ENCODE peak calls at places on chromosomes 5 and 9, in four cellular contexts. J is ovary, K is cardiac muscle cell, X is fibroblast of lung. W is an unnamed sample.
A peak's percentile ranks its signal among the peaks of the same experiment; 100 is the strongest.

GRCh38 chr5:36417668-36418067 is 116.0 kb upstream of the RANBP3L start:
- DNase-seq in J (no peak), K (peak; percentile 39), X (no peak), W (no peak)

GRCh38 chr9:108080285-108080684 is 590.7 kb upstream of the KLF4 start:
- DNase-seq in J (no peak), K (no peak), X (no peak), W (no peak)

GRCh38 chr5:36777105-36777757 is 99.3 kb upstream of the NIPBL start:
- DNase-seq in J (peak; percentile 32), K (peak; percentile 57), X (peak; percentile 38), W (peak; percentile 18)

GRCh38 chr9:7549261-7549660 is 250.3 kb downstream of the DMAC1 start:
- DNase-seq in J (no peak), K (peak; percentile 72), X (peak; percentile 14), W (no peak)

GRCh38 chr5:134582281-134582680 is 50.3 kb downstream of the SAR1B start:
- DNase-seq in J (no peak), K (no peak), X (no peak), W (no peak)

GRCh38 chr9:79809477-79809876 is 237.7 kb downstream of the TLE4 start:
- DNase-seq in J (no peak), K (no peak), X (peak; percentile 6), W (no peak)

GRCh38 chr5:28344803-28345433 is 1306.5 kb upstream of the CDH9 start:
- DNase-seq in J (no peak), K (peak; percentile 78), X (no peak), W (peak; percentile 19)

GRCh38 chr5:16577677-16578076 is 39.1 kb downstream of the RETREG1 start:
- DNase-seq in J (no peak), K (no peak), X (no peak), W (no peak)

GRCh38 chr5:177967221-177967887 is 28.7 kb downstream of the PROP1 start:
- DNase-seq in J (no peak), K (no peak), X (no peak), W (no peak)

GRCh38 chr5:13917061-13917460 is 27.4 kb downstream of the DNAH5 start:
- DNase-seq in J (no peak), K (no peak), X (no peak), W (no peak)

GRCh38 chr5:89208392-89208791 is 325.4 kb upstream of the MEF2C start:
- DNase-seq in J (no peak), K (no peak), X (no peak), W (no peak)

GRCh38 chr9:78437721-78438610 is 141.0 kb downstream of the PSAT1 start:
- DNase-seq in J (no peak), K (no peak), X (no peak), W (no peak)

GRCh38 chr5:173847102-173847501 is 41.0 kb upstream of the CPEB4 start:
- DNase-seq in J (no peak), K (no peak), X (no peak), W (no peak)

GRCh38 chr5:142409253-142409594 is 84.4 kb upstream of the SPRY4 start:
- DNase-seq in J (no peak), K (no peak), X (no peak), W (no peak)

GRCh38 chr5:144183254-144183889 is 12.7 kb downstream of the KCTD16 start:
- DNase-seq in J (no peak), K (peak; percentile 36), X (peak; percentile 66), W (peak; percentile 28)

GRCh38 chr5:173458819-173459218 is 130.6 kb upstream of the STC2 start:
- DNase-seq in J (no peak), K (no peak), X (peak; percentile 85), W (no peak)

GRCh38 chr9:98182069-98182820 is 10.2 kb downstream of the CORO2A start:
- DNase-seq in J (no peak), K (no peak), X (no peak), W (no peak)

GRCh38 chr9:31028137-31028536 is 1356.3 kb upstream of the ACO1 start:
- DNase-seq in J (no peak), K (no peak), X (no peak), W (no peak)

GRCh38 chr9:88258012-88258411 is 119.7 kb upstream of the SPATA31C2 start:
- DNase-seq in J (peak; percentile 31), K (peak; percentile 17), X (peak; percentile 66), W (no peak)

DNA sequence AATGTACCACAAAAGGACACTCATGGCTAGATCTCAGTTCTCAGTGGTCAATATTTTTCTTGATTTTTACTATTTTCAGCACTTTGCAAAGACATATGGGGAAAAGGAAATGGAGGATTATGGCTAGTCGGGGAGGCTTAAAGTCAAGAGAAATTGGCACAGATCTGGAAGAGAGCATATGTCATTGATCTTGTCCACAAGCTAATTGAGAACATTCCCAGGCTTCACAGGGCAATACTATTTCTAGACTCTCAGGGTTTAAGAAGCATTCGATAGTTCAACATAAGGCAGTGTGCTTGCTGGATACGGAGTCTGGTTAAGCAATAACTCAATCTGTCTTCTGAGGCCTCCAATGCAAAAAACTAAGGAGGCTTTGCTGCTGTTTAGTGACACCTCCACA is 285.8 kb downstream of the ZNF608 start:
- DNase-seq in J (no peak), K (no peak), X (no peak), W (no peak)
- H3K27ac ChIP-seq in J (no peak overlapping the region), K (no peak overlapping the region), X (no peak overlapping the region), W (no peak overlapping the region)

GRCh38 chr5:176889321-176890280 is 9.5 kb downstream of the HK3 start:
- DNase-seq in J (no peak), K (no peak), X (no peak), W (no peak)

GRCh38 chr5:176888016-176888864 is 10.9 kb downstream of the HK3 start:
- DNase-seq in J (no peak), K (no peak), X (no peak), W (no peak)

GRCh38 chr5:176890455-176891330 is 8.5 kb downstream of the HK3 start:
- DNase-seq in J (no peak), K (no peak), X (no peak), W (no peak)

GRCh38 chr5:176887252-176887849 is 11.8 kb downstream of the HK3 start:
- DNase-seq in J (no peak), K (no peak), X (no peak), W (no peak)

DNA sequence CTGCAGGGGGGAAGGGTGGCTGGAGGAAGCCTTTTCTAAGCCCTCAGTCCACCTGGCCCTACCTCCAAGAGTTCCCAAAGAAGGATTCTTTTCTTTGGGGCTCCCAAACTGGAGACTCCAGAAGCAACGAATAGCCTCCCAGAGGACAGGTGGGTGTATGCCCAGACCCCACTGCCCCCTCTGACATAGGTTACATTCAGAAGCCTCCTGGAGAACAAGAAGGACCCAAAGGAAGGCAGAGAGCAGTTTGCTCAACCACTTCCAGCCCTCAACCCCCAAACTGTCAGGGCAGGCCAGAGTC is 10.3 kb downstream of the HK3 start:
- DNase-seq in J (no peak), K (no peak), X (no peak), W (no peak)
- TF ChIP-seq CTCF in J (no peak), K (no peak), X (no peak), W (no peak)

GRCh38 chr5:119131530-119132313 is 60.8 kb downstream of the DMXL1 start:
- DNase-seq in J (no peak), K (no peak), X (no peak), W (no peak)
- H3K27ac ChIP-seq in J (no peak overlapping the region), K (no peak overlapping the region), X (no peak overlapping the region), W (no peak overlapping the region)

GRCh38 chr5:61289241-61289640 is 42.8 kb upstream of the ZSWIM6 start:
- DNase-seq in J (no peak), K (no peak), X (no peak), W (no peak)
- TF ChIP-seq CTCF in J (no peak), K (no peak), X (no peak), W (no peak)

DNA sequence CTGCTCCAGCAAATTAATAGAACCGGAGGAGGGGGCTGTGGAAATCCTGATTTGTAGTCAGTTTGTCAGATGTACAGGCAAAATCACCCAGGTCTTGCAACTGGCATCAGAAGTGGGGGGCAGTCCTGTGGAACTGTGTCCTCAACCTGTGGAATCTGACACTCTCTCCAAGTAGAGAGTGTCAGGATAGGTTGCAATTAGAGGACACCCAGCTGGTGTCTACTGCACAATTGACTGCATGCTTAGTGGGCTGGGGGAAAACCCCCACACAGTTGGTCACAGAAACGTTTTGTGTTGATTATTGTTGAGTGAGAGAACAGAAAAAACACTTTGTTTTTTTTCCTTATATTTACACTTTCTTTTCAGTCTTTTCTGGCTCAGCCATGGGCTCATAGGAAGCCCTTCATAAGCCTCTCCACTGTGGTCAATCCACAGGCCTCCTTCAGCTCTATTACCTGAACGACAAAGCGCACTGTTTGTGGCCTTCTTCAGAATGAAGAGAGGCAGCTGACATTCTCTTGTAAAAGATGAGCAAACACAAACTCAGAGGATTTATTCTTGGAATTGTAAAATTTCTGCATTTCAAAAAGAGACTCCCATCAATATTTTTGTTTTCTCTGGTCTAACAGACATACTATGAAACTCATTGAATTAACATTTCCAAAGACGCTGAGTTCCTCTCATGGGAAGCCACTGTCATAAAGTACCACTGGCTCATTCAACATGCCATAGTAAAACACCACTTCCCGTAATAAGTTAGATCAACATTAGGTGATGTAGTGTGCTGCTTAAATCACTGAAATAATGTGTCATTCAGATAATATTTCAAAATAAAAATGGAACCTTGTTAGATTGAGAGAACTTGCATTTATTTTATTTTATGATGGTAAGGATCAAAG is 348.9 kb upstream of the RFX3 start:
- DNase-seq in J (no peak), K (no peak), X (no peak), W (no peak)
- H3K27ac ChIP-seq in J (no peak overlapping the region), K (no peak overlapping the region), X (no peak overlapping the region), W (no peak overlapping the region)

DNA sequence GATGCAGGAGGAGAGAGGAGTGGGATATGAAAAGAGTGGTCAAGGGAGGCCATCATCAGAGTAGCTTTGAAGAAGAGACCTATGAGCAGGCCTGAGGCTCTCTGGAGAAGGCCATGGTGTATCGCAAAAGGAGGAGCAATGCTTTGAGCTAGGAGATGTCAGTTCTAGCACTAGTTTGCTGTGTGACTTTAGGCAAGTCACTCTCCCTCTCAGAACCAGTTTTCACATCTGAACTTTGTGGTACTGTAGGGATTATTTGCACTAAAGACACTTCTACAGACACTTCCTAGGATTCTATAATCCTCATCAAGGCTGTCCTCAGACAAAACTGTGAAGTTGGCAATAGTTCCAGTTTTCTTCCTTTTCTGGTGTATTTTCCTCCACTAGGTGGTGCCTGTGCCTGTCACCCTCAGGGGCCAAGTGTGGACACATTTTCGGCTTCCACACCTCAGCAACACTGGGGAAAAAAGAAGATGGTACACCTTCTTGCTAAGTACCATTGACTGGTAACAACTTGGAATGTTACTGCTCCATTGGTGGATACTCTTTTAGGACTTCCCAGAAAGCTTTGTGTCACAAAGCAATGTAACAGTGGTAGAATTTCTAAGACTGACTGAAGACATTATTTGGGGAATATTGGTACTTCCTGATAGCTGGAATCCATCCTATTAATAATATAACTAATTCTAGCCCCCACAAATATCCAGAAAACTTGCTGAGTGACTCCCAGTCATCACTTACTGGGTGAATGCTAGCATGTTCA is 9.9 kb downstream of the PAPPA start:
- DNase-seq in J (no peak), K (no peak), X (no peak), W (no peak)
- TF ChIP-seq CTCF in J (no peak), K (peak; percentile 53), X (peak; percentile 42), W (peak; percentile 47)

DNA sequence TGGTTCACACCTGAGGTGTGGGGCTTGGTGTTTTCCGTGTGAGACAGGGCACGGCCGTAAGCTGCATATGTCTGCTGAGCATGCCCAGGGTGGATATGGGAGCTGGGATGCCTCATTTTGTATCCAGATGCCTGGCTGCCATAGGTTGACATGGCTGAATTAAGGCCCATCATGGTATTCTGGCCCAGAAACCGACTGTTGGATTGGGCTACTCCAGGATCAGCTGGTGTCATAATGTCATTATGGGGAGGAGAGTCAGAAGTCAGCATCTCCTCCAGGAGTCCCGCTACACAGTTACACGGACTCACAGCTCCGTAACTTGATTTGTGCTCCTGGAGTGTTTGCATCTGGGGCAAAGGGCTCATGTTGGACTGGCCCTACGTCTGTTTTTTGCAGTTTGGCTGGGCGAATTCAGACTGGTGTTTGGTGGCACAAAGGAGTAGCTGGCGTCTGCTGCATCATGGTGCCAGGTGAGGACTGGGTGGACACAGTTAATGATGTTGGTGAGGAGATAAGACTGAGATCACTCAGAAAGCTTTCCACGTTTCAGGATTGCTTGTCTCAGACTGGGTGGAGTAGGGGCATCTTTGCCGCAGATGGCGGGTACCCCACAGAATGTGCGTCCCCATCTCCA is 31.4 kb downstream of the OR2V1 start:
- DNase-seq in J (no peak), K (no peak), X (no peak), W (no peak)
- H3K27ac ChIP-seq in J (no peak overlapping the region), K (no peak overlapping the region), X (no peak overlapping the region), W (no peak overlapping the region)